ENCODE peak calls at places on chromosome 6, in four cellular contexts. L is prostate gland, J is tibial nerve, I is adrenal gland. R is an unnamed sample.

GRCh38 chr6:127403636-127404035 is 55.6 kb downstream of the KIAA0408 start:
- DNase-seq in L (no peak), J (no peak), I (no peak), R (no peak)

GRCh38 chr6:108581932-108582500 is 21.3 kb downstream of the FOXO3 start:
- DNase-seq in L (no peak), J (no peak), I (no peak), R (no peak)

GRCh38 chr6:138527376-138528092 is 28.2 kb upstream of the NHSL1 start:
- DNase-seq in L (no peak), J (no peak), I (no peak), R (no peak)

GRCh38 chr6:12369781-12370262 is 79.7 kb downstream of the EDN1 start:
- DNase-seq in L (no peak), J (no peak), I (no peak), R (no peak)

GRCh38 chr6:34953084-34954025 is 64.3 kb downstream of the ANKS1A start:
- DNase-seq in L (no peak), J (no peak), I (no peak), R (peak)

GRCh38 chr6:80022803-80023202 is 18.4 kb downstream of the TTK start:
- DNase-seq in L (no peak), J (no peak), I (no peak), R (peak)

GRCh38 chr6:3575701-3576100 is 118.9 kb upstream of the SLC22A23 start:
- DNase-seq in L (no peak), J (no peak), I (no peak), R (no peak)

GRCh38 chr6:41080623-41081022 is 7.8 kb downstream of the NFYA start:
- DNase-seq in L (no peak), J (no peak), I (no peak), R (no peak)

GRCh38 chr6:152356659-152357058 is 280.5 kb downstream of the SYNE1 start:
- DNase-seq in L (no peak), J (no peak), I (no peak), R (no peak)

GRCh38 chr6:3623451-3624267 is 127.9 kb downstream of the PXDC1 start:
- DNase-seq in L (no peak), J (no peak), I (peak), R (no peak)

GRCh38 chr6:80357674-80358073 is 251.2 kb downstream of the BCKDHB start:
- DNase-seq in L (no peak), J (no peak), I (no peak), R (no peak)

GRCh38 chr6:154343473-154344308 is 12.9 kb downstream of the IPCEF1 start:
- DNase-seq in L (peak), J (no peak), I (no peak), R (no peak)

GRCh38 chr6:130314271-130314670 is 51.5 kb upstream of the TMEM200A start:
- DNase-seq in L (no peak), J (no peak), I (no peak), R (no peak)

GRCh38 chr6:77457720-77458349 is 5.5 kb downstream of the HTR1B start:
- DNase-seq in L (peak), J (peak), I (peak), R (peak)

GRCh38 chr6:21594427-21595264 is 1.1 kb downstream of the SOX4 start:
- DNase-seq in L (peak), J (peak), I (peak), R (peak)
- TF ChIP-seq POLR2A in L (peak), J (no peak), I (peak), R (no peak)

GRCh38 chr6:11232177-11232967 is at the start of gene NEDD9:
- DNase-seq in L (peak), J (peak), I (peak), R (peak)

GRCh38 chr6:11235062-11235461 is 2.6 kb upstream of the NEDD9 start:
- DNase-seq in L (no peak), J (no peak), I (no peak), R (no peak)

GRCh38 chr6:11232968-11233626 is 629 bp upstream of the NEDD9 start:
- DNase-seq in L (no peak), J (no peak), I (no peak), R (no peak)

GRCh38 chr6:11236351-11236750 is 3.9 kb upstream of the NEDD9 start:
- DNase-seq in L (no peak), J (no peak), I (no peak), R (no peak)

GRCh38 chr6:11233936-11234573 is 1.6 kb upstream of the NEDD9 start:
- DNase-seq in L (no peak), J (no peak), I (no peak), R (no peak)
- TF ChIP-seq POLR2A in L (no peak), J (no peak), I (no peak), R (no peak)

DNA sequence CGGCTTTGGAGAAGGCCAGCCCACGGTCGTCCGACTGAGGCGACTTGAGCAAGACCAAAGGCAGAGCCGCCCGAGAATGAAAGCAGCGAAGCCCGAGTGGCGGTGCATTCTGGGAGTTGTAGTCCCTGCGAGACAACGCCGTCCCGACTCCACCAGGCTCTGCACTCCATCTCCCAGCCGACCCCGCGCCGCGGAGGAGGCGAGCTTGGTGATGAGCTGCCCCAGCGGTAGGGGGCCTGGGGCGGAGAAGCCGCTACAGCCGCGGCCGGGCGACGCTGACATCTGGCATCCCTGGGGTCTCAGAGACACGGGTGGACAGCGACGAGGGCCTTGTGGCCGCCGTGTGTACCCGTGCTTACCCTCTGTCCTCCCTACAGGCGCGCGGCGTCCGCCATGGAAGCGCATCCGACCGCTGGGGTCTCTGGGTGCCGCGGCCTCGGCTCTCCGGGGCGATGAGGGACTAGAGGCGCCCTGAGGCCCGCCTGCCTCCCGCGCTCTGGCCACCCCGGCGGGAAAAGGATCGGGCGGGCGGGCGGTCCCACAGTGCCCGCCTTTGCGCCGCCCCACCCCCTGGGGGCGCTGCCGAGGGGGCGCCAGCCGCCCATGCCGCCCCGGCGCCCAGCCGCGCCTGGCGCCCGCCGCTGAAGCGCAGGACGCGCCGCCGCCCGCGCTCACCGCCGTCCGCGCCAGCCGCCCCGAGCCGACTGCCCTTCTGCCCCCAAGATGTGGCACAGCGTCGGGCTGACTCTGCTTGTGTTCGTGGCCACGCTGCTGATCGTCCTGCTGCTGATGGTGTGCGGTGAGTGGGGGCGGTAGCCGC is at the start of gene SMIM13:
- DNase-seq in L (peak), J (peak), I (peak), R (peak)
- TF ChIP-seq POLR2A in L (peak), J (peak), I (peak), R (peak)

GRCh38 chr6:30763618-30764489 is 19.5 kb upstream of the IER3 start:
- DNase-seq in L (no peak), J (no peak), I (no peak), R (no peak)
- TF ChIP-seq POLR2A in L (no peak), J (no peak), I (no peak), R (no peak)